ENCODE peak calls at places on chromosomes 13 and 19, in six cellular contexts. O, E, V, U, B and P are unnamed samples.

GRCh38 chr13:41931337-41931736 is 29.6 kb downstream of the VWA8 start:
- DNase-seq in O (no peak), E (no peak), V (no peak), U (no peak), B (no peak), P (no peak)

GRCh38 chr13:24066405-24067292 is 93.9 kb upstream of the SPATA13 start:
- DNase-seq in O (no peak), E (peak), V (no peak), U (no peak), B (no peak), P (no peak)

GRCh38 chr19:5345895-5346386 is 5.3 kb upstream of the PTPRS start:
- DNase-seq in O (no peak), E (no peak), V (no peak), U (no peak), B (no peak), P (no peak)

GRCh38 chr19:782195-783043 is 14.8 kb upstream of the PTBP1 start:
- DNase-seq in O (no peak), E (peak), V (no peak), U (no peak), B (no peak), P (no peak)

GRCh38 chr19:54560881-54561385 is 12.7 kb upstream of the LILRA2 start:
- DNase-seq in O (no peak), E (no peak), V (no peak), U (no peak), B (no peak), P (no peak)

GRCh38 chr19:16200038-16200775 is 2.5 kb downstream of the AP1M1 start:
- DNase-seq in O (no peak), E (peak), V (no peak), U (no peak), B (no peak), P (no peak)

GRCh38 chr13:52991344-52992020 is 37.1 kb upstream of the OLFM4 start:
- DNase-seq in O (no peak), E (no peak), V (no peak), U (no peak), B (no peak), P (no peak)

GRCh38 chr13:109998808-109999528 is 212.6 kb upstream of the IRS2 start:
- DNase-seq in O (no peak), E (no peak), V (no peak), U (no peak), B (peak), P (no peak)

GRCh38 chr13:20960663-20961309 is 58.2 kb upstream of the XPO4 start:
- DNase-seq in O (no peak), E (no peak), V (no peak), U (no peak), B (no peak), P (no peak)

GRCh38 chr19:38670921-38671398 is 23.5 kb downstream of the ACTN4 start:
- DNase-seq in O (no peak), E (no peak), V (no peak), U (no peak), B (no peak), P (no peak)

GRCh38 chr19:48415395-48415794 is 21.9 kb downstream of the GRIN2D start:
- DNase-seq in O (peak), E (peak), V (peak), U (peak), B (peak), P (peak)

GRCh38 chr19:41795031-41795461 is 1.3 kb upstream of the CEACAM3 start:
- DNase-seq in O (no peak), E (peak), V (peak), U (peak), B (peak), P (peak)

GRCh38 chr19:17846146-17846545 is 1.6 kb downstream of the JAK3 start:
- DNase-seq in O (no peak), E (no peak), V (peak), U (peak), B (no peak), P (peak)

GRCh38 chr19:5078666-5079409 is 109.9 kb downstream of the KDM4B start:
- DNase-seq in O (no peak), E (no peak), V (no peak), U (no peak), B (no peak), P (no peak)

GRCh38 chr13:111952814-111953213 is 114.1 kb upstream of the SOX1 start:
- DNase-seq in O (no peak), E (no peak), V (no peak), U (no peak), B (no peak), P (no peak)

GRCh38 chr13:110989331-110989730 is 74.5 kb upstream of the ANKRD10 start:
- DNase-seq in O (no peak), E (no peak), V (no peak), U (no peak), B (no peak), P (no peak)

GRCh38 chr13:35699181-35699580 is 222.7 kb upstream of the MAB21L1 start:
- DNase-seq in O (no peak), E (no peak), V (no peak), U (no peak), B (no peak), P (no peak)

GRCh38 chr19:7004313-7004931 is 16.8 kb downstream of the MBD3L2B start:
- DNase-seq in O (no peak), E (peak), V (no peak), U (peak), B (peak), P (no peak)

GRCh38 chr13:50357586-50358118 is 342.4 kb downstream of the KCNRG start:
- DNase-seq in O (no peak), E (no peak), V (no peak), U (no peak), B (no peak), P (no peak)